ENCODE peak calls at places on chromosome 10, in five cellular contexts. One of them, this sample, is unnamed. For H3K4me1, the result is how much of the 10 kb centered on the place peaks cover.

GRCh38 chr10:91006001-91006751 is 85.3 kb upstream of the ANKRD1 start:
- DNase-seq in gastrocnemius medialis: peak
- DNase-seq in neural progenitor cell: peak
- DNase-seq in tibial nerve: peak
- DNase-seq in cardiac muscle cell: peak
- DNase-seq in this sample: peak

GRCh38 chr10:75108684-75109458 is 2.6 kb upstream of the SAMD8 start:
- DNase-seq in tibial nerve: no peak
- DNase-seq in cardiac muscle cell: peak
- DNase-seq in neural progenitor cell: peak
- DNase-seq in gastrocnemius medialis: peak
- DNase-seq in this sample: peak

GRCh38 chr10:100184426-100185219 is 1.2 kb downstream of the ERLIN1 start:
- DNase-seq in cardiac muscle cell: peak
- DNase-seq in tibial nerve: no peak
- DNase-seq in gastrocnemius medialis: no peak
- DNase-seq in neural progenitor cell: peak
- DNase-seq in this sample: peak

GRCh38 chr10:129864082-129864481 is 100.0 kb downstream of the EBF3 start:
- DNase-seq in tibial nerve: no peak
- DNase-seq in cardiac muscle cell: no peak
- DNase-seq in neural progenitor cell: no peak
- DNase-seq in gastrocnemius medialis: no peak
- DNase-seq in this sample: no peak

GRCh38 chr10:63749915-63750314 is 228.7 kb downstream of the REEP3 start:
- DNase-seq in neural progenitor cell: no peak
- DNase-seq in cardiac muscle cell: peak
- DNase-seq in gastrocnemius medialis: no peak
- DNase-seq in tibial nerve: no peak
- DNase-seq in this sample: no peak

GRCh38 chr10:34049469-34049868 is 715.0 kb upstream of the NRP1 start:
- DNase-seq in cardiac muscle cell: no peak
- DNase-seq in tibial nerve: no peak
- DNase-seq in neural progenitor cell: no peak
- DNase-seq in gastrocnemius medialis: no peak
- DNase-seq in this sample: no peak

GRCh38 chr10:78672898-78673297 is 395.9 kb upstream of the ZMIZ1 start:
- DNase-seq in gastrocnemius medialis: no peak
- DNase-seq in cardiac muscle cell: no peak
- DNase-seq in neural progenitor cell: no peak
- DNase-seq in tibial nerve: no peak
- DNase-seq in this sample: no peak

GRCh38 chr10:51879238-51879637 is 179.8 kb upstream of the CSTF2T start:
- DNase-seq in tibial nerve: no peak
- DNase-seq in cardiac muscle cell: peak
- DNase-seq in neural progenitor cell: no peak
- DNase-seq in gastrocnemius medialis: peak
- DNase-seq in this sample: peak

GRCh38 chr10:105138287-105138854 is 497.3 kb downstream of the SORCS3 start:
- DNase-seq in gastrocnemius medialis: no peak
- DNase-seq in neural progenitor cell: no peak
- DNase-seq in cardiac muscle cell: no peak
- DNase-seq in tibial nerve: no peak
- DNase-seq in this sample: no peak

GRCh38 chr10:96124230-96125141 is 5.6 kb upstream of the ZNF518A start:
- DNase-seq in cardiac muscle cell: peak
- DNase-seq in gastrocnemius medialis: no peak
- DNase-seq in neural progenitor cell: peak
- DNase-seq in tibial nerve: no peak
- DNase-seq in this sample: peak

GRCh38 chr10:113000876-113001598 is 51.0 kb downstream of the TCF7L2 start:
- DNase-seq in tibial nerve: no peak
- DNase-seq in cardiac muscle cell: no peak
- DNase-seq in gastrocnemius medialis: peak
- DNase-seq in neural progenitor cell: peak
- DNase-seq in this sample: no peak

GRCh38 chr10:86057708-86058107 is 308.9 kb downstream of the GRID1 start:
- DNase-seq in neural progenitor cell: no peak
- DNase-seq in tibial nerve: no peak
- DNase-seq in cardiac muscle cell: no peak
- DNase-seq in gastrocnemius medialis: no peak
- DNase-seq in this sample: no peak

GRCh38 chr10:71795248-71795647 is 21.9 kb upstream of the VSIR start:
- DNase-seq in neural progenitor cell: peak
- DNase-seq in gastrocnemius medialis: no peak
- DNase-seq in tibial nerve: no peak
- DNase-seq in cardiac muscle cell: peak
- DNase-seq in this sample: peak

GRCh38 chr10:25444266-25444665 is 269.5 kb downstream of the GPR158 start:
- DNase-seq in gastrocnemius medialis: no peak
- DNase-seq in tibial nerve: no peak
- DNase-seq in neural progenitor cell: no peak
- DNase-seq in cardiac muscle cell: no peak
- DNase-seq in this sample: no peak

GRCh38 chr10:15695852-15696251 is 23.9 kb downstream of the ITGA8 start:
- DNase-seq in neural progenitor cell: peak
- DNase-seq in cardiac muscle cell: no peak
- DNase-seq in gastrocnemius medialis: peak
- DNase-seq in tibial nerve: no peak
- DNase-seq in this sample: no peak

GRCh38 chr10:55668326-55668922 is 692.6 kb downstream of the ZWINT start:
- DNase-seq in neural progenitor cell: peak
- DNase-seq in gastrocnemius medialis: no peak
- DNase-seq in tibial nerve: no peak
- DNase-seq in cardiac muscle cell: no peak
- DNase-seq in this sample: peak

GRCh38 chr10:52319926-52320325 is 5.8 kb downstream of the DKK1 start:
- DNase-seq in neural progenitor cell: no peak
- DNase-seq in tibial nerve: no peak
- DNase-seq in gastrocnemius medialis: no peak
- DNase-seq in cardiac muscle cell: no peak
- DNase-seq in this sample: no peak

GRCh38 chr10:70404906-70405824 is 1.2 kb downstream of the EIF4EBP2 start:
- DNase-seq in tibial nerve: peak
- DNase-seq in cardiac muscle cell: peak
- DNase-seq in gastrocnemius medialis: peak
- DNase-seq in neural progenitor cell: peak
- DNase-seq in this sample: peak

GRCh38 chr10:43871004-43871439 is 222.3 kb upstream of the ZNF32 start:
- DNase-seq in gastrocnemius medialis: no peak
- DNase-seq in tibial nerve: no peak
- DNase-seq in neural progenitor cell: no peak
- DNase-seq in cardiac muscle cell: no peak
- DNase-seq in this sample: no peak

GRCh38 chr10:79021331-79021907 is 47.3 kb upstream of the ZMIZ1 start:
- DNase-seq in tibial nerve: no peak
- DNase-seq in cardiac muscle cell: no peak
- DNase-seq in gastrocnemius medialis: peak
- DNase-seq in neural progenitor cell: no peak
- DNase-seq in this sample: no peak

GRCh38 chr10:4984223-4984622 is 19.4 kb downstream of the AKR1C2 start:
- DNase-seq in cardiac muscle cell: no peak
- DNase-seq in gastrocnemius medialis: no peak
- DNase-seq in neural progenitor cell: no peak
- DNase-seq in tibial nerve: no peak
- DNase-seq in this sample: no peak

GRCh38 chr10:77501846-77502251 is 135.8 kb downstream of the KCNMA1 start:
- DNase-seq in neural progenitor cell: no peak
- DNase-seq in tibial nerve: no peak
- DNase-seq in cardiac muscle cell: no peak
- DNase-seq in gastrocnemius medialis: no peak
- DNase-seq in this sample: no peak

GRCh38 chr10:102341038-102341688 is 54.3 kb upstream of the NFKB2 start:
- DNase-seq in neural progenitor cell: no peak
- DNase-seq in tibial nerve: no peak
- DNase-seq in cardiac muscle cell: no peak
- DNase-seq in gastrocnemius medialis: no peak
- DNase-seq in this sample: no peak

DNA sequence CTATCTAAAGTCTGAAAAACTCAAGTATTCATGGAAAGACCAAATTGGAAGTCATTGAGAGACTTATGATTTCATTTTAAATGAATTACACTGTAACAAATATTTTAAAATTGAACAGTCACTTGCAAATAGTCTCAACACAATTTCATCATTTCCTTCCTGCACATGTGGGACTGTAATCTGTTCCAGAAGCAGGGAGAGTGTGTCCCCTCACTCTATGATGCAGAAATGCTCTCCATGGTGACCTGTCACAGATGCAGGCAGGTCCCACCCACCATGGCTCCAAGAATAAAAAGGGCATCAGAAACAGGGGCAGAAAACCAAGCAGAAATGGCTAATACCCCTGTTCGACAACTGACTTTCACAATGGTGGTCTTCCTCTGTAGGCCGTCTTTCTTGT is 170.8 kb downstream of the ZMYND11 start:
- DNase-seq in neural progenitor cell: no peak
- DNase-seq in gastrocnemius medialis: no peak
- DNase-seq in tibial nerve: no peak
- DNase-seq in cardiac muscle cell: no peak
- DNase-seq in this sample: no peak
- H3K4me1 ChIP-seq in neural progenitor cell: under half
- H3K4me1 ChIP-seq in gastrocnemius medialis: under half
- H3K4me1 ChIP-seq in tibial nerve: under half
- H3K4me1 ChIP-seq in cardiac muscle cell: under half
- H3K4me1 ChIP-seq in this sample: under half

DNA sequence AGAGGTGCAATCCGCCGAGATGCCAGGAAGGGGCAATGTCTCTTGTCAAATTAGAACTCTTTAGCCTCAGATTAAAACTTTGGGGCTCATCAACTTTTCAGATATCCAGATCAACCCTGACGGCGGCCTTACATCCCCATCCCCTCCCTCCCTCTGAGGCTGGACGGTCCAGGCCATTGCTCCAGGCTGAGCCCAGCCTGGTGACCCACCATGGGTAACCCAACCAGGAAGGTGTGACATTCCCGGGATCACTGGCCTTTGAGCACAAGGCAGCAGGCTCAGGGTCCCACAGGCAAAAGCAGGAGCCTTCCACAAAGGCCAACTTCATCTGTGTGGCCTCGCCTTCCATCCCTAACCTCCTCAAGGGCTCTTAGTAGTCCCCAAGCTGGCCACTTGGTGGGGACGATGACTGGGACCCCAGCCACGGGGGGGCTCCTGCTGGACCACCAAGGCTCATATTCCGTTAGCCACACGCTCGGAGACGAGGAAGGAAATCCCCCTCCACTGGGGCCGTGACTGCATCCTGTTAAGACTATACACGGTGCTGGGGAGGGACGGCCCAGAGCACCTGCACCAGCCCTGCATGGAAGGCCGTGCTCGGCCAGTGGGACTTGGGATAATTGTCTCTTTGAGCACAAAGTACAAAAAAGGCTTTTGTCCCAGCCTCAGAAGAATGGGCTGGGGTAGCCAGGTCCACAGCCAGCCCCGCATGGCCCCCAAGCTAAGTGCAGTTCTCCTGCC is 62.8 kb downstream of the ZRANB1 start:
- DNase-seq in cardiac muscle cell: no peak
- DNase-seq in tibial nerve: no peak
- DNase-seq in neural progenitor cell: no peak
- DNase-seq in gastrocnemius medialis: peak
- DNase-seq in this sample: no peak
- H3K4me1 ChIP-seq in cardiac muscle cell: under half
- H3K4me1 ChIP-seq in tibial nerve: under half
- H3K4me1 ChIP-seq in neural progenitor cell: under half
- H3K4me1 ChIP-seq in gastrocnemius medialis: half or more
- H3K4me1 ChIP-seq in this sample: under half

GRCh38 chr10:124349231-124349992 is 69.3 kb downstream of the OAT start:
- DNase-seq in neural progenitor cell: no peak
- DNase-seq in cardiac muscle cell: no peak
- DNase-seq in gastrocnemius medialis: no peak
- DNase-seq in tibial nerve: no peak
- DNase-seq in this sample: no peak
- H3K4me1 ChIP-seq in neural progenitor cell: under half
- H3K4me1 ChIP-seq in cardiac muscle cell: under half
- H3K4me1 ChIP-seq in gastrocnemius medialis: under half
- H3K4me1 ChIP-seq in tibial nerve: under half
- H3K4me1 ChIP-seq in this sample: under half

GRCh38 chr10:124153601-124153930 is 60.2 kb upstream of the CHST15 start:
- DNase-seq in cardiac muscle cell: no peak
- DNase-seq in gastrocnemius medialis: no peak
- DNase-seq in tibial nerve: no peak
- DNase-seq in neural progenitor cell: no peak
- DNase-seq in this sample: no peak

GRCh38 chr10:124157286-124157685 is 63.9 kb upstream of the CHST15 start:
- DNase-seq in tibial nerve: no peak
- DNase-seq in cardiac muscle cell: peak
- DNase-seq in gastrocnemius medialis: peak
- DNase-seq in neural progenitor cell: no peak
- DNase-seq in this sample: no peak

GRCh38 chr10:124158592-124158991 is 65.2 kb upstream of the CHST15 start:
- DNase-seq in neural progenitor cell: no peak
- DNase-seq in tibial nerve: no peak
- DNase-seq in cardiac muscle cell: no peak
- DNase-seq in gastrocnemius medialis: peak
- DNase-seq in this sample: no peak

GRCh38 chr10:124156524-124157225 is 63.3 kb upstream of the CHST15 start:
- DNase-seq in gastrocnemius medialis: peak
- DNase-seq in neural progenitor cell: no peak
- DNase-seq in tibial nerve: no peak
- DNase-seq in cardiac muscle cell: peak
- DNase-seq in this sample: peak

GRCh38 chr10:124155781-124156401 is 62.5 kb upstream of the CHST15 start:
- DNase-seq in tibial nerve: no peak
- DNase-seq in gastrocnemius medialis: peak
- DNase-seq in neural progenitor cell: no peak
- DNase-seq in cardiac muscle cell: peak
- DNase-seq in this sample: peak
- H3K4me1 ChIP-seq in tibial nerve: under half
- H3K4me1 ChIP-seq in gastrocnemius medialis: under half
- H3K4me1 ChIP-seq in neural progenitor cell: under half
- H3K4me1 ChIP-seq in cardiac muscle cell: under half
- H3K4me1 ChIP-seq in this sample: under half

GRCh38 chr10:60236869-60237524 is 152.7 kb downstream of the ANK3 start:
- DNase-seq in cardiac muscle cell: peak
- DNase-seq in tibial nerve: peak
- DNase-seq in neural progenitor cell: no peak
- DNase-seq in gastrocnemius medialis: peak
- DNase-seq in this sample: peak

GRCh38 chr10:60237977-60238376 is 151.7 kb downstream of the ANK3 start:
- DNase-seq in tibial nerve: no peak
- DNase-seq in cardiac muscle cell: peak
- DNase-seq in neural progenitor cell: no peak
- DNase-seq in gastrocnemius medialis: no peak
- DNase-seq in this sample: no peak

GRCh38 chr10:60235001-60235400 is 154.7 kb downstream of the ANK3 start:
- DNase-seq in cardiac muscle cell: peak
- DNase-seq in neural progenitor cell: no peak
- DNase-seq in gastrocnemius medialis: no peak
- DNase-seq in tibial nerve: no peak
- DNase-seq in this sample: no peak

GRCh38 chr10:60230892-60231291 is 158.8 kb downstream of the ANK3 start:
- DNase-seq in tibial nerve: no peak
- DNase-seq in gastrocnemius medialis: no peak
- DNase-seq in cardiac muscle cell: peak
- DNase-seq in neural progenitor cell: no peak
- DNase-seq in this sample: no peak

DNA sequence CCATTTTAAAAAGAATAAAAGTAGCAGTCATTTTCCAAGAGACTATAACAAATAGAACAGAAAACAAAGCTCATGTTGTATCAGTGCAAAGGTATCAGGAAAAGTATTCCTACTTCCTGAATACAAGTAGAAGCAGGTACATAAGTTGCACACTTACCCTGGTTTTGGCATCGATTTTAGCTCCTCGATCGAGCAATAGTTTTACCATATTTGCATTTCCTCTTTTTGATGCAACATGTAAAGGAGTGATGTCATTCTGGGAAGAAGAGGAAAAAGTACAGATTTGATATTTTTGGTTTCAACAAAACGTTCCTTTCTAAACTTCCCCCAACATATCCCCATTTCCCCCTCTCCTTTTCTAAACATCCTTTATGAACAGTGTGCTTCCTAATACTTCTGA is 155.1 kb downstream of the ANK3 start:
- DNase-seq in cardiac muscle cell: no peak
- DNase-seq in gastrocnemius medialis: no peak
- DNase-seq in tibial nerve: no peak
- DNase-seq in neural progenitor cell: no peak
- DNase-seq in this sample: no peak
- H3K4me1 ChIP-seq in cardiac muscle cell: under half
- H3K4me1 ChIP-seq in gastrocnemius medialis: under half
- H3K4me1 ChIP-seq in tibial nerve: under half
- H3K4me1 ChIP-seq in neural progenitor cell: under half
- H3K4me1 ChIP-seq in this sample: under half